ENCODE peak calls at places on chromosomes 6 and 20, in seven cellular contexts. M, R, D, G, S, L and H are unnamed samples.

GRCh38 chr20:37411408-37412306 is 65.7 kb downstream of the SRC start:
- DNase-seq in S (peak), M (no peak), L (no peak), R (no peak), D (no peak), G (no peak), H (no peak)

GRCh38 chr6:111972714-111973678 is 80.9 kb upstream of the CCN6 start:
- DNase-seq in M (peak), L (peak), G (peak), D (no peak), R (peak), S (peak), H (peak)

GRCh38 chr20:44255942-44256341 is 8.8 kb downstream of the GDAP1L1 start:
- DNase-seq in R (no peak), D (no peak), L (no peak), G (no peak), M (no peak), S (no peak), H (no peak)

GRCh38 chr6:63816401-63816975 is 180.9 kb downstream of the PHF3 start:
- DNase-seq in L (no peak), S (no peak), D (no peak), G (no peak), R (no peak), M (no peak), H (no peak)

GRCh38 chr6:35025241-35026188 is 115.6 kb downstream of the TCP11 start:
- DNase-seq in L (no peak), M (no peak), G (no peak), D (no peak), S (peak), R (no peak), H (no peak)

GRCh38 chr6:30748851-30749540 is 4.6 kb upstream of the IER3 start:
- DNase-seq in L (no peak), M (no peak), G (peak), D (no peak), S (peak), R (no peak), H (no peak)

GRCh38 chr6:5379647-5380242 is 118.4 kb downstream of the FARS2 start:
- DNase-seq in D (peak), L (peak), R (no peak), S (peak), M (no peak), G (no peak), H (peak)

GRCh38 chr6:14696367-14696766 is 549.5 kb upstream of the JARID2 start:
- DNase-seq in L (no peak), D (no peak), M (no peak), R (no peak), S (no peak), G (no peak), H (no peak)

GRCh38 chr6:23633986-23634385 is 492.0 kb upstream of the NRSN1 start:
- DNase-seq in L (no peak), M (no peak), S (no peak), G (no peak), R (no peak), D (no peak), H (no peak)

GRCh38 chr6:163120223-163120622 is 294.3 kb upstream of the QKI start:
- DNase-seq in D (no peak), G (no peak), M (no peak), R (no peak), L (no peak), S (no peak), H (no peak)

GRCh38 chr6:112640895-112641294 is 293.8 kb downstream of the RFPL4B start:
- DNase-seq in L (no peak), G (peak), D (no peak), S (no peak), R (no peak), M (no peak), H (peak)

GRCh38 chr6:125991653-125992052 is 5.3 kb downstream of the TRMT11 start:
- DNase-seq in G (no peak), R (no peak), D (no peak), S (no peak), M (no peak), L (no peak), H (no peak)

GRCh38 chr6:2237001-2237400 is 8.4 kb downstream of the GMDS start:
- DNase-seq in L (no peak), R (no peak), S (peak), D (no peak), M (no peak), G (peak), H (peak)

GRCh38 chr20:63081831-63082230 is 75.1 kb upstream of the BHLHE23 start:
- DNase-seq in S (no peak), R (no peak), M (no peak), D (no peak), G (no peak), L (no peak), H (no peak)

GRCh38 chr6:134296762-134297161 is 21.1 kb downstream of the SGK1 start:
- DNase-seq in L (no peak), G (no peak), M (no peak), R (no peak), S (no peak), D (no peak), H (no peak)

GRCh38 chr6:46954819-46955520 is 33.2 kb upstream of the ADGRF5 start:
- DNase-seq in M (no peak), S (peak), R (no peak), D (no peak), G (peak), L (no peak), H (peak)

GRCh38 chr6:107719160-107719559 is 105.0 kb downstream of the SCML4 start:
- DNase-seq in L (no peak), D (no peak), M (no peak), S (no peak), R (no peak), G (no peak), H (no peak)

GRCh38 chr6:7155871-7156579 is 48.3 kb downstream of the RREB1 start:
- DNase-seq in R (no peak), L (no peak), D (no peak), G (no peak), S (no peak), M (no peak), H (no peak)

GRCh38 chr6:33169286-33170175 is 22.7 kb downstream of the COL11A2 start:
- DNase-seq in L (no peak), G (no peak), D (no peak), M (no peak), S (no peak), R (no peak), H (no peak)

GRCh38 chr6:35083507-35083906 is 57.6 kb downstream of the TCP11 start:
- DNase-seq in G (no peak), R (no peak), S (no peak), M (no peak), D (no peak), L (no peak), H (no peak)

GRCh38 chr6:115934829-115935228 is 125.9 kb downstream of the FRK start:
- DNase-seq in L (no peak), M (no peak), S (no peak), R (no peak), D (no peak), G (no peak), H (no peak)
- TF ChIP-seq CTCF in L (no peak), M (no peak), S (no peak), R (no peak), D (no peak), G (no peak), H (no peak)

DNA sequence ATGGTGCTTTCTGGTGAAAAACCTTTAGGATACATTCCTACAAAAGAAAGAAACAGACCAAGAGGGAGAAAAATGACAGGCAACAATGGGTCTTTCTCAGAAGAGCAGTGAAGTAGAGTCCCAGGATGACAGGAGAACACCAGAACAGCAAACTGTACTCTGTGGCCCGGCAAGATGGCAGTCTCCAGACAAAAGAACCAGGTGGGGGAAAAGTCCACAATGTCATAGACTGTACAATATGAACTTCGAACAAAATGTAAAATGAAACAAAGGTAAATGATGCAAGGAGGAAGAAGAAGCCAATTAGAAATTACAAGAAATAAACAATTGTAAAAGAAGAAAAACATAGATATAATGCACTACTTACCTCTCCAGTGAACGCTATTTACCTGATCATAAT is 23.2 kb upstream of the HSF2 start:
- DNase-seq in R (no peak), G (no peak), M (no peak), S (no peak), D (no peak), L (no peak), H (no peak)
- H3K4me3 ChIP-seq in R (no peak), G (no peak), M (no peak), S (no peak), D (no peak), L (no peak), H (no peak)

GRCh38 chr6:82364087-82365010 is 732 bp downstream of the TPBG start:
- DNase-seq in S (peak), R (peak), L (peak), D (peak), G (peak), M (peak), H (peak)

GRCh38 chr6:82363368-82364086 is at the start of gene TPBG:
- DNase-seq in M (peak), S (peak), D (peak), L (peak), G (peak), R (peak), H (peak)

GRCh38 chr6:82362144-82362543 is 1.5 kb upstream of the TPBG start:
- DNase-seq in G (no peak), D (no peak), L (no peak), S (no peak), M (no peak), R (no peak), H (no peak)

GRCh38 chr6:82362868-82363267 is 749 bp upstream of the TPBG start:
- DNase-seq in S (no peak), R (no peak), D (no peak), M (no peak), G (no peak), L (peak), H (peak)

GRCh38 chr6:82365011-82365751 is 1.6 kb downstream of the TPBG start:
- DNase-seq in S (peak), R (no peak), M (peak), D (peak), G (peak), L (peak), H (peak)
- TF ChIP-seq CTCF in S (no peak), R (no peak), M (no peak), D (peak), G (peak), L (peak), H (peak)

DNA sequence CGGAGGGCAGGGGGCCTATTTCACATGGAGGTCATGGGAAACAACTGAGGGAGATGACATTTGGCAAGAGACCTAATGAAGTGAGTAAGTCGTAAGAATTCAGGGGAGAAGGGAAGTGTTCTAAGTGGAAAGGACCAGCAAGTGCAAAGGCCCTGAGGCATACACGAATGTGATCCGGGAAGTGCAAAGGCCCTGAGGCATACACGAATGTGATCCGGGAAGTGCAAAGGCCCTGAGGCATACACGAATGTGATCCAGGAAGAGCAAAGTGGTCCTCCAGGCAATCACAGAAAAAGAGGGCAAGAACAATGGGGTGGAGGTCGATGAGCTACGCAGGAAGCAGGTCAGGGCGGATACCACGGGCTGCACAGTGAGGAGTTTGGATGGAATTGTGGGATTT is 24.2 kb upstream of the EXOC2 start:
- DNase-seq in D (no peak), L (no peak), M (no peak), R (no peak), G (no peak), S (no peak), H (no peak)
- H3K4me3 ChIP-seq in D (no peak), L (no peak), M (no peak), R (no peak), G (no peak), S (no peak), H (no peak)

GRCh38 chr6:79045966-79046365 is 32.1 kb downstream of the PHIP start:
- DNase-seq in M (no peak), D (no peak), G (no peak), S (no peak), R (no peak), L (no peak), H (no peak)

GRCh38 chr6:79042799-79043126 is 35.3 kb downstream of the PHIP start:
- DNase-seq in G (no peak), S (no peak), D (no peak), M (no peak), L (no peak), R (no peak), H (no peak)

GRCh38 chr6:79047072-79047471 is 31.0 kb downstream of the PHIP start:
- DNase-seq in M (no peak), S (no peak), L (no peak), R (no peak), D (no peak), G (no peak), H (no peak)

GRCh38 chr6:79048611-79049010 is 29.4 kb downstream of the PHIP start:
- DNase-seq in M (no peak), S (peak), D (peak), G (peak), L (peak), R (no peak), H (peak)
- TF ChIP-seq CTCF in M (no peak), S (peak), D (peak), G (peak), L (peak), R (peak), H (peak)

GRCh38 chr20:5845686-5846651 is 95.8 kb downstream of the SHLD1 start:
- DNase-seq in S (no peak), M (no peak), G (no peak), D (no peak), R (no peak), L (peak), H (peak)
- H3K4me3 ChIP-seq in S (no peak), M (no peak), G (no peak), D (no peak), R (peak), L (no peak), H (peak)

GRCh38 chr20:48709744-48710143 is 118.1 kb downstream of the PREX1 start:
- DNase-seq in R (no peak), M (no peak), D (no peak), L (no peak), G (no peak), S (no peak), H (no peak)

GRCh38 chr20:48706710-48707339 is 121.0 kb downstream of the PREX1 start:
- DNase-seq in M (no peak), G (no peak), R (no peak), S (no peak), L (no peak), D (no peak), H (no peak)

GRCh38 chr20:48709292-48709691 is 118.5 kb downstream of the PREX1 start:
- DNase-seq in L (no peak), D (no peak), R (no peak), M (no peak), G (no peak), S (no peak), H (no peak)

GRCh38 chr20:48708116-48708515 is 119.7 kb downstream of the PREX1 start:
- DNase-seq in D (no peak), G (no peak), M (no peak), S (no peak), L (no peak), R (no peak), H (no peak)

GRCh38 chr20:48708630-48709029 is 119.2 kb downstream of the PREX1 start:
- DNase-seq in L (no peak), R (no peak), M (no peak), S (no peak), G (no peak), D (no peak), H (no peak)
- TF ChIP-seq CTCF in L (no peak), R (no peak), M (no peak), S (no peak), G (no peak), D (no peak), H (no peak)